ENCODE peak calls at places on chromosomes 13 and 19, in five cellular contexts. G is fibroblast of lung, F is pancreas, R is uterus, S is A673. Y is an unnamed sample. For H3K27me3 and H3K36me3, the result is how much of the 10 kb centered on the place peaks cover.

GRCh38 chr19:55635334-55635717 is 5.5 kb upstream of the ZNF580 start:
- DNase-seq in R (no peak), F (no peak), G (no peak), S (no peak), Y (no peak)

GRCh38 chr13:95300625-95301134 is 571 bp downstream of the ABCC4 start:
- DNase-seq in G (peak), R (peak), F (peak), S (peak), Y (no peak)

GRCh38 chr13:60329221-60329983 is 67.6 kb upstream of the TDRD3 start:
- DNase-seq in F (peak), G (peak), S (peak), R (no peak), Y (no peak)

GRCh38 chr13:26628706-26629105 is 71.2 kb downstream of the WASF3 start:
- DNase-seq in F (no peak), G (peak), R (no peak), S (peak), Y (no peak)

GRCh38 chr19:45613926-45614725 is 12.1 kb upstream of the GPR4 start:
- DNase-seq in S (peak), G (peak), R (no peak), F (no peak), Y (no peak)

GRCh38 chr13:67158903-67159302 is 71.2 kb downstream of the PCDH9 start:
- DNase-seq in G (no peak), R (no peak), S (no peak), F (no peak), Y (no peak)

GRCh38 chr19:29923653-29924052 is 18.4 kb upstream of the URI1 start:
- DNase-seq in F (no peak), S (no peak), G (no peak), R (no peak), Y (no peak)

GRCh38 chr13:104253063-104253680 is 1187.0 kb upstream of the SLC10A2 start:
- DNase-seq in S (no peak), F (no peak), R (no peak), G (peak), Y (no peak)

GRCh38 chr19:35462476-35462953 is 14.5 kb downstream of the FFAR2 start:
- DNase-seq in G (no peak), R (no peak), S (no peak), F (no peak), Y (no peak)

GRCh38 chr19:36688058-36688457 is 646 bp downstream of the ZNF567 start:
- DNase-seq in F (no peak), S (no peak), G (no peak), R (no peak), Y (no peak)

GRCh38 chr19:2978467-2978767 is 1.1 kb downstream of the TLE6 start:
- DNase-seq in F (no peak), R (no peak), S (no peak), G (no peak), Y (no peak)

GRCh38 chr19:2977001-2977685 is at the start of gene TLE6:
- DNase-seq in G (peak), R (peak), F (peak), S (peak), Y (peak)

GRCh38 chr19:2977686-2978466 is 512 bp downstream of the TLE6 start:
- DNase-seq in G (no peak), S (no peak), R (no peak), F (peak), Y (no peak)

GRCh38 chr19:2974342-2974932 is 2.9 kb upstream of the TLE6 start:
- DNase-seq in S (peak), R (peak), F (no peak), G (no peak), Y (peak)

GRCh38 chr19:2976609-2977000 is 759 bp upstream of the TLE6 start:
- DNase-seq in S (no peak), R (no peak), G (no peak), F (no peak), Y (no peak)
- H3K27me3 ChIP-seq in S (under half), R (under half), G (under half), F (under half), Y (under half)

GRCh38 chr19:53812335-53812734 is 11.8 kb downstream of the NLRP12 start:
- DNase-seq in R (no peak), G (no peak), F (no peak), S (peak), Y (no peak)
- TF ChIP-seq CTCF in R (no peak), G (no peak), F (no peak), S (peak), Y (no peak)

DNA sequence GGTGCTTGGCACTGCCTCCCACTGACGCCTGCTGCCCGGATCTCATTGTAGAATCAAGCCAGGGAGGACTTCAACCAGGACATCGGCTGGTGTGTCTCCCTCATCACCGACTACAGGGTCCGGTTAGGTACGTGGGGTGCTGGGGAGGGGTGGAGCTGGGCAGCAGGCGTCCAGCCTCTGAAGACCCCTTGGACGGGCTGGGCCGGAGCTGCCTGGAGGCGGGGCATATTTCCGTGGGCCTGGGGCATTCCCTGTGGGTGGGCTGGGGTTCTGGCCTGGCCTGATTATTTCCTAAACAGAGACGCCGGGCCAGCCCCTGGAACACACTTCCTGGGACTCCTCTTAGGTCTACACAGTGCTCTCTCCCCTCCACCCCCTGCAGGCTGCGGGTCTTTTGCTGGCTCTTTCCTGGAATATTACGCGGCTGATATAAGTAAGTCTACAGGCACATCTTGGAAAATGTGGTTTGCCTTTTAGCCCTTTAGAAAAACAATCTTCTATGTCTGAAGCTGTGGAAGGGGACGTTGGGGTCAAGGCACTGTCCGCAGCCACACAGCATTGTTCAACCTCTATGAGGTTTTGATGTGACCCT is 14.4 kb upstream of the NDUFS7 start:
- DNase-seq in G (no peak), F (no peak), R (no peak), S (no peak), Y (no peak)
- H3K36me3 ChIP-seq in G (under half), F (under half), R (under half), S (half or more), Y (half or more)

DNA sequence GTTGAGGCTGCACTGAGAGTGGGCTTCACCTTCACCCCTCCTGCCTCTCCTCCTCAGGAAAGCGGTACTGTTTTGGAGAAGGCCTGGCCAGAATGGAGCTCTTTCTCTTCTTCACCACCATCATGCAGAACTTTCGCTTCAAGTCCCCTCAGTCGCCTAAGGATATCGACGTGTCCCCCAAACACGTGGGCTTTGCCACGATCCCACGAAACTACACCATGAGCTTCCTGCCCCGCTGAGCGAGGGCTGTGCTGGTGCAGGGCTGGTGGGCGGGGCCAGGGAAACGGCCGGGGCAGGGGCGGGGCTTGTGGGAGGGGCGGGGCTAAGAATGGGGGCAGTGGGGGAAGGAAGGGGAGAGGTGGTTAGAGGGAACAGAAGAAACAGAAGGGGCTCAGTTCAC is 7.5 kb downstream of the CYP2A13 start:
- DNase-seq in S (no peak), G (no peak), R (no peak), F (no peak), Y (no peak)
- H3K27me3 ChIP-seq in S (under half), G (under half), R (under half), F (under half), Y (under half)

GRCh38 chr19:58091251-58091995 is 6.6 kb downstream of the ZSCAN18 start:
- DNase-seq in R (no peak), G (no peak), F (no peak), S (no peak), Y (no peak)
- TF ChIP-seq CTCF in R (no peak), G (no peak), F (no peak), S (no peak), Y (no peak)